ENCODE peak calls at places on chromosomes 4 and X, in nine cellular contexts. One of them, this sample, is unnamed.

GRCh38 chr4:83358410-83358809 is 23.8 kb upstream of the HPSE start:
- DNase-seq in epithelial cell of proximal tubule: no peak
- DNase-seq in tibial artery: no peak
- DNase-seq in astrocyte of the spinal cord: peak
- DNase-seq in psoas muscle: no peak
- DNase-seq in HFF-Myc: peak
- DNase-seq in nephron progenitor cell: no peak
- DNase-seq in adrenal gland: no peak
- DNase-seq in progenitor cell of endocrine pancreas: no peak
- DNase-seq in this sample: peak

GRCh38 chrX:131830400-131831184 is 192.5 kb upstream of the STK26 start:
- DNase-seq in tibial artery: peak
- DNase-seq in astrocyte of the spinal cord: peak
- DNase-seq in adrenal gland: peak
- DNase-seq in nephron progenitor cell: peak
- DNase-seq in HFF-Myc: no peak
- DNase-seq in epithelial cell of proximal tubule: peak
- DNase-seq in progenitor cell of endocrine pancreas: peak
- DNase-seq in psoas muscle: peak
- DNase-seq in this sample: peak

GRCh38 chr4:158810487-158811215 is 41.8 kb downstream of the FNIP2 start:
- DNase-seq in epithelial cell of proximal tubule: no peak
- DNase-seq in tibial artery: peak
- DNase-seq in nephron progenitor cell: no peak
- DNase-seq in psoas muscle: peak
- DNase-seq in progenitor cell of endocrine pancreas: no peak
- DNase-seq in adrenal gland: peak
- DNase-seq in HFF-Myc: peak
- DNase-seq in astrocyte of the spinal cord: peak
- DNase-seq in this sample: peak

GRCh38 chr4:41413670-41414069 is 124.3 kb upstream of the LIMCH1 start:
- DNase-seq in epithelial cell of proximal tubule: no peak
- DNase-seq in astrocyte of the spinal cord: peak
- DNase-seq in adrenal gland: no peak
- DNase-seq in progenitor cell of endocrine pancreas: no peak
- DNase-seq in nephron progenitor cell: no peak
- DNase-seq in psoas muscle: no peak
- DNase-seq in tibial artery: no peak
- DNase-seq in HFF-Myc: no peak
- DNase-seq in this sample: no peak

GRCh38 chrX:97843200-97843811 is 959.6 kb downstream of the RPA4 start:
- DNase-seq in astrocyte of the spinal cord: no peak
- DNase-seq in progenitor cell of endocrine pancreas: no peak
- DNase-seq in HFF-Myc: no peak
- DNase-seq in adrenal gland: no peak
- DNase-seq in epithelial cell of proximal tubule: no peak
- DNase-seq in psoas muscle: no peak
- DNase-seq in tibial artery: no peak
- DNase-seq in nephron progenitor cell: no peak
- DNase-seq in this sample: no peak

GRCh38 chr4:80265571-80266266 is 745 bp upstream of the FGF5 start:
- DNase-seq in epithelial cell of proximal tubule: peak
- DNase-seq in progenitor cell of endocrine pancreas: no peak
- DNase-seq in psoas muscle: no peak
- DNase-seq in nephron progenitor cell: peak
- DNase-seq in HFF-Myc: no peak
- DNase-seq in tibial artery: no peak
- DNase-seq in adrenal gland: no peak
- DNase-seq in astrocyte of the spinal cord: peak
- DNase-seq in this sample: peak

GRCh38 chrX:39693298-39693697 is 404.5 kb downstream of the BCOR start:
- DNase-seq in tibial artery: no peak
- DNase-seq in epithelial cell of proximal tubule: no peak
- DNase-seq in HFF-Myc: no peak
- DNase-seq in adrenal gland: no peak
- DNase-seq in astrocyte of the spinal cord: no peak
- DNase-seq in progenitor cell of endocrine pancreas: peak
- DNase-seq in nephron progenitor cell: peak
- DNase-seq in psoas muscle: no peak
- DNase-seq in this sample: no peak

GRCh38 chr4:168514249-168514852 is 17.5 kb downstream of the PALLD start:
- DNase-seq in HFF-Myc: peak
- DNase-seq in epithelial cell of proximal tubule: no peak
- DNase-seq in progenitor cell of endocrine pancreas: no peak
- DNase-seq in tibial artery: no peak
- DNase-seq in adrenal gland: no peak
- DNase-seq in astrocyte of the spinal cord: peak
- DNase-seq in psoas muscle: no peak
- DNase-seq in nephron progenitor cell: no peak
- DNase-seq in this sample: peak

GRCh38 chrX:150364347-150365050 is 1.4 kb downstream of the MAMLD1 start:
- DNase-seq in progenitor cell of endocrine pancreas: no peak
- DNase-seq in epithelial cell of proximal tubule: no peak
- DNase-seq in tibial artery: peak
- DNase-seq in nephron progenitor cell: peak
- DNase-seq in psoas muscle: no peak
- DNase-seq in adrenal gland: peak
- DNase-seq in HFF-Myc: no peak
- DNase-seq in astrocyte of the spinal cord: peak
- DNase-seq in this sample: no peak

GRCh38 chr4:113457886-113458285 is 303.7 kb downstream of the CAMK2D start:
- DNase-seq in adrenal gland: no peak
- DNase-seq in psoas muscle: no peak
- DNase-seq in astrocyte of the spinal cord: no peak
- DNase-seq in tibial artery: no peak
- DNase-seq in HFF-Myc: no peak
- DNase-seq in nephron progenitor cell: no peak
- DNase-seq in epithelial cell of proximal tubule: no peak
- DNase-seq in progenitor cell of endocrine pancreas: no peak
- DNase-seq in this sample: no peak

GRCh38 chr4:89111833-89112563 is 665 bp downstream of the TIGD2 start:
- DNase-seq in HFF-Myc: peak
- DNase-seq in epithelial cell of proximal tubule: peak
- DNase-seq in psoas muscle: no peak
- DNase-seq in progenitor cell of endocrine pancreas: no peak
- DNase-seq in nephron progenitor cell: no peak
- DNase-seq in adrenal gland: peak
- DNase-seq in astrocyte of the spinal cord: peak
- DNase-seq in tibial artery: no peak
- DNase-seq in this sample: peak

GRCh38 chr4:102551946-102552575 is 50.9 kb downstream of the NFKB1 start:
- DNase-seq in progenitor cell of endocrine pancreas: no peak
- DNase-seq in psoas muscle: no peak
- DNase-seq in astrocyte of the spinal cord: no peak
- DNase-seq in epithelial cell of proximal tubule: no peak
- DNase-seq in adrenal gland: no peak
- DNase-seq in tibial artery: no peak
- DNase-seq in HFF-Myc: no peak
- DNase-seq in nephron progenitor cell: no peak
- DNase-seq in this sample: no peak

GRCh38 chrX:138886769-138887168 is 175.3 kb upstream of the FGF13 start:
- DNase-seq in psoas muscle: no peak
- DNase-seq in progenitor cell of endocrine pancreas: no peak
- DNase-seq in tibial artery: no peak
- DNase-seq in astrocyte of the spinal cord: peak
- DNase-seq in nephron progenitor cell: no peak
- DNase-seq in HFF-Myc: no peak
- DNase-seq in epithelial cell of proximal tubule: peak
- DNase-seq in adrenal gland: peak
- DNase-seq in this sample: peak

GRCh38 chr4:94332983-94333590 is 9.5 kb downstream of the HPGDS start:
- DNase-seq in epithelial cell of proximal tubule: no peak
- DNase-seq in nephron progenitor cell: no peak
- DNase-seq in HFF-Myc: no peak
- DNase-seq in adrenal gland: no peak
- DNase-seq in progenitor cell of endocrine pancreas: no peak
- DNase-seq in tibial artery: no peak
- DNase-seq in astrocyte of the spinal cord: no peak
- DNase-seq in psoas muscle: no peak
- DNase-seq in this sample: peak

GRCh38 chr4:94758700-94759399 is 1.1 kb downstream of the BMPR1B start:
- DNase-seq in adrenal gland: no peak
- DNase-seq in psoas muscle: no peak
- DNase-seq in progenitor cell of endocrine pancreas: no peak
- DNase-seq in tibial artery: no peak
- DNase-seq in nephron progenitor cell: peak
- DNase-seq in epithelial cell of proximal tubule: no peak
- DNase-seq in HFF-Myc: no peak
- DNase-seq in astrocyte of the spinal cord: peak
- DNase-seq in this sample: peak

GRCh38 chrX:75154871-75155270 is 1.2 kb downstream of the ABCB7 start:
- DNase-seq in tibial artery: no peak
- DNase-seq in psoas muscle: no peak
- DNase-seq in progenitor cell of endocrine pancreas: no peak
- DNase-seq in epithelial cell of proximal tubule: no peak
- DNase-seq in HFF-Myc: no peak
- DNase-seq in astrocyte of the spinal cord: no peak
- DNase-seq in adrenal gland: no peak
- DNase-seq in nephron progenitor cell: no peak
- DNase-seq in this sample: no peak

GRCh38 chrX:75155454-75155829 is 641 bp downstream of the ABCB7 start:
- DNase-seq in HFF-Myc: no peak
- DNase-seq in adrenal gland: no peak
- DNase-seq in astrocyte of the spinal cord: peak
- DNase-seq in tibial artery: no peak
- DNase-seq in epithelial cell of proximal tubule: no peak
- DNase-seq in nephron progenitor cell: no peak
- DNase-seq in psoas muscle: no peak
- DNase-seq in progenitor cell of endocrine pancreas: no peak
- DNase-seq in this sample: no peak

GRCh38 chrX:75158054-75158453 is 2.0 kb upstream of the ABCB7 start:
- DNase-seq in progenitor cell of endocrine pancreas: no peak
- DNase-seq in nephron progenitor cell: no peak
- DNase-seq in psoas muscle: no peak
- DNase-seq in epithelial cell of proximal tubule: no peak
- DNase-seq in tibial artery: no peak
- DNase-seq in adrenal gland: no peak
- DNase-seq in HFF-Myc: no peak
- DNase-seq in astrocyte of the spinal cord: no peak
- DNase-seq in this sample: no peak

GRCh38 chrX:75156537-75156945 is 458 bp upstream of the ABCB7 start:
- DNase-seq in nephron progenitor cell: no peak
- DNase-seq in adrenal gland: no peak
- DNase-seq in HFF-Myc: no peak
- DNase-seq in epithelial cell of proximal tubule: peak
- DNase-seq in progenitor cell of endocrine pancreas: no peak
- DNase-seq in psoas muscle: no peak
- DNase-seq in tibial artery: no peak
- DNase-seq in astrocyte of the spinal cord: no peak
- DNase-seq in this sample: peak

GRCh38 chrX:75155830-75156525 is at the start of gene ABCB7:
- DNase-seq in progenitor cell of endocrine pancreas: peak
- DNase-seq in astrocyte of the spinal cord: peak
- DNase-seq in tibial artery: peak
- DNase-seq in HFF-Myc: peak
- DNase-seq in epithelial cell of proximal tubule: peak
- DNase-seq in nephron progenitor cell: peak
- DNase-seq in psoas muscle: peak
- DNase-seq in adrenal gland: peak
- DNase-seq in this sample: peak
- TF ChIP-seq CTCF in progenitor cell of endocrine pancreas: peak
- TF ChIP-seq CTCF in astrocyte of the spinal cord: peak
- TF ChIP-seq CTCF in tibial artery: peak
- TF ChIP-seq CTCF in HFF-Myc: peak
- TF ChIP-seq CTCF in epithelial cell of proximal tubule: peak
- TF ChIP-seq CTCF in nephron progenitor cell: no peak
- TF ChIP-seq CTCF in psoas muscle: peak
- TF ChIP-seq CTCF in adrenal gland: no peak
- TF ChIP-seq CTCF in this sample: peak

GRCh38 chr4:53734584-53735363 is 143.5 kb upstream of the LNX1 start:
- DNase-seq in nephron progenitor cell: no peak
- DNase-seq in adrenal gland: no peak
- DNase-seq in epithelial cell of proximal tubule: no peak
- DNase-seq in astrocyte of the spinal cord: peak
- DNase-seq in HFF-Myc: no peak
- DNase-seq in psoas muscle: no peak
- DNase-seq in tibial artery: no peak
- DNase-seq in progenitor cell of endocrine pancreas: no peak
- DNase-seq in this sample: peak

GRCh38 chr4:53730431-53730830 is 139.1 kb upstream of the LNX1 start:
- DNase-seq in psoas muscle: no peak
- DNase-seq in progenitor cell of endocrine pancreas: no peak
- DNase-seq in epithelial cell of proximal tubule: no peak
- DNase-seq in tibial artery: no peak
- DNase-seq in adrenal gland: no peak
- DNase-seq in nephron progenitor cell: no peak
- DNase-seq in HFF-Myc: no peak
- DNase-seq in astrocyte of the spinal cord: no peak
- DNase-seq in this sample: peak

GRCh38 chr4:53734182-53734581 is 142.9 kb upstream of the LNX1 start:
- DNase-seq in psoas muscle: no peak
- DNase-seq in epithelial cell of proximal tubule: no peak
- DNase-seq in astrocyte of the spinal cord: no peak
- DNase-seq in adrenal gland: no peak
- DNase-seq in nephron progenitor cell: no peak
- DNase-seq in tibial artery: no peak
- DNase-seq in HFF-Myc: no peak
- DNase-seq in progenitor cell of endocrine pancreas: no peak
- DNase-seq in this sample: no peak
- TF ChIP-seq CTCF in psoas muscle: no peak
- TF ChIP-seq CTCF in epithelial cell of proximal tubule: no peak
- TF ChIP-seq CTCF in astrocyte of the spinal cord: no peak
- TF ChIP-seq CTCF in adrenal gland: no peak
- TF ChIP-seq CTCF in nephron progenitor cell: no peak
- TF ChIP-seq CTCF in tibial artery: no peak
- TF ChIP-seq CTCF in HFF-Myc: no peak
- TF ChIP-seq CTCF in progenitor cell of endocrine pancreas: no peak
- TF ChIP-seq CTCF in this sample: no peak

DNA sequence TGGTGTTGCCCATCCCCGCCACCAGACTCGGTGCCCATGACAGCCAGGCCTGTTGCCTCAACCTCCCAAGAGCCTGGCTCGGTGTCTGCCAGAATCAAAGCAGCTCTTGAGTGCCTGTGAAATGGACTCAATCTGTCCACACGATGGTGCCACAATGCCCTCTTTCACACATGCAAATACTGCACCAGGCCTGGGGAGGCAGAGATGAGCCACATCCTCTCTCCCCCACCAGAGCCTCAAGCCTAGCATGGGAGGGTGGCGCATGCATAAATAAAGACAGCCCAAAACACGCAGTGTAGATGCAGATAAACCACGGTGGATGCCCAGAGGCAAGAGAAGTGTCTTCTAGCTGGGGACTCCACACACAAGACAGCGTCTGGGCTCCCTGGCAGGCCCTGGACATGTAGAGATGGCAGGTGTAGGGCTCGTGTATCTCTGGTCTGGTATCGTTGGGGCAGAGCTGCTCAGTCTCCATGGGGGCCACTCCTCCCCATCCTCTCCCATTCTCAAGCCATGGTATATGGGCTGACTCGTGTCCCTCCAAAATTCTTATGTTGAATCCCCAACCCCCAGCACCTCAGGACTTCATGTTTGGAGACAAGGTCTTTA is 65.6 kb downstream of the JAKMIP1 start:
- DNase-seq in psoas muscle: no peak
- DNase-seq in adrenal gland: no peak
- DNase-seq in astrocyte of the spinal cord: no peak
- DNase-seq in HFF-Myc: no peak
- DNase-seq in tibial artery: no peak
- DNase-seq in nephron progenitor cell: no peak
- DNase-seq in progenitor cell of endocrine pancreas: no peak
- DNase-seq in epithelial cell of proximal tubule: no peak
- DNase-seq in this sample: no peak
- TF ChIP-seq CTCF in psoas muscle: no peak
- TF ChIP-seq CTCF in adrenal gland: no peak
- TF ChIP-seq CTCF in astrocyte of the spinal cord: no peak
- TF ChIP-seq CTCF in HFF-Myc: no peak
- TF ChIP-seq CTCF in tibial artery: no peak
- TF ChIP-seq CTCF in nephron progenitor cell: no peak
- TF ChIP-seq CTCF in progenitor cell of endocrine pancreas: no peak
- TF ChIP-seq CTCF in epithelial cell of proximal tubule: no peak
- TF ChIP-seq CTCF in this sample: no peak

GRCh38 chrX:48580662-48581061 is 6.4 kb downstream of the RBM3 start:
- DNase-seq in epithelial cell of proximal tubule: no peak
- DNase-seq in progenitor cell of endocrine pancreas: no peak
- DNase-seq in nephron progenitor cell: no peak
- DNase-seq in psoas muscle: no peak
- DNase-seq in HFF-Myc: no peak
- DNase-seq in astrocyte of the spinal cord: no peak
- DNase-seq in adrenal gland: no peak
- DNase-seq in tibial artery: no peak
- DNase-seq in this sample: no peak
- TF ChIP-seq CTCF in epithelial cell of proximal tubule: no peak
- TF ChIP-seq CTCF in progenitor cell of endocrine pancreas: no peak
- TF ChIP-seq CTCF in nephron progenitor cell: no peak
- TF ChIP-seq CTCF in psoas muscle: no peak
- TF ChIP-seq CTCF in HFF-Myc: no peak
- TF ChIP-seq CTCF in astrocyte of the spinal cord: no peak
- TF ChIP-seq CTCF in adrenal gland: no peak
- TF ChIP-seq CTCF in tibial artery: no peak
- TF ChIP-seq CTCF in this sample: no peak

This sample was measured in cardiac fibroblast.